ENCODE peak calls at places on chromosomes 5 and 9, in four cellular contexts. C is testis; E is kidney; I is CD4-positive, alpha-beta T cell. W is an unnamed sample. For H3K9me3, the result is how much of the 10 kb centered on the place peaks cover.

GRCh38 chr9:124110307-124110915 is 98.8 kb downstream of the LHX2 start:
- DNase-seq in C (peak), E (no peak), I (no peak), W (peak)

GRCh38 chr5:87308024-87308423 is 40.3 kb downstream of the RASA1 start:
- DNase-seq in C (no peak), E (no peak), I (no peak), W (no peak)

GRCh38 chr9:137815256-137816255 is 62.0 kb upstream of the CACNA1B start:
- DNase-seq in C (no peak), E (peak), I (no peak), W (no peak)

GRCh38 chr9:97577051-97577450 is 56.1 kb downstream of the TSTD2 start:
- DNase-seq in C (no peak), E (no peak), I (no peak), W (no peak)

GRCh38 chr5:137073192-137073591 is 425.9 kb downstream of the SPOCK1 start:
- DNase-seq in C (no peak), E (no peak), I (no peak), W (no peak)

GRCh38 chr9:20823051-20823450 is 139.0 kb downstream of the FOCAD start:
- DNase-seq in C (no peak), E (no peak), I (no peak), W (no peak)

GRCh38 chr9:21660976-21661375 is 141.5 kb upstream of the MTAP start:
- DNase-seq in C (no peak), E (no peak), I (no peak), W (no peak)

GRCh38 chr9:86550411-86550810 is 196.2 kb upstream of the TUT7 start:
- DNase-seq in C (no peak), E (no peak), I (no peak), W (no peak)

GRCh38 chr9:83754383-83754977 is 46.7 kb upstream of the UBQLN1 start:
- DNase-seq in C (no peak), E (no peak), I (no peak), W (no peak)

GRCh38 chr9:37039065-37039464 is 5.0 kb upstream of the PAX5 start:
- DNase-seq in C (no peak), E (no peak), I (no peak), W (no peak)

GRCh38 chr9:96078866-96079505 is 203.5 kb downstream of the ERCC6L2 start:
- DNase-seq in C (peak), E (no peak), I (no peak), W (no peak)

GRCh38 chr9:38687389-38687842 is 32.5 kb downstream of the FAM240B start:
- DNase-seq in C (peak), E (peak), I (no peak), W (peak)

GRCh38 chr9:70257991-70258691 is 637 bp upstream of the SMC5 start:
- DNase-seq in C (peak), E (peak), I (no peak), W (peak)

GRCh38 chr9:106420511-106420944 is 442.4 kb upstream of the ZNF462 start:
- DNase-seq in C (no peak), E (no peak), I (no peak), W (no peak)

GRCh38 chr9:37309136-37309535 is 113.4 kb upstream of the GRHPR start:
- DNase-seq in C (no peak), E (no peak), I (no peak), W (no peak)

GRCh38 chr9:37302277-37302676 is 120.2 kb upstream of the GRHPR start:
- DNase-seq in C (no peak), E (no peak), I (no peak), W (no peak)

GRCh38 chr5:88833371-88834107 is 49.4 kb downstream of the MEF2C start:
- DNase-seq in C (peak), E (no peak), I (peak), W (peak)

GRCh38 chr9:78909566-78909965 is 612.6 kb downstream of the PSAT1 start:
- DNase-seq in C (no peak), E (no peak), I (no peak), W (no peak)

GRCh38 chr9:99465231-99465891 is 243.3 kb downstream of the SEC61B start:
- DNase-seq in C (no peak), E (no peak), I (no peak), W (no peak)

GRCh38 chr5:177071671-177072385 is 14.9 kb upstream of the FGFR4 start:
- DNase-seq in C (peak), E (peak), I (peak), W (peak)

GRCh38 chr5:59682542-59682941 is 211.0 kb downstream of the PDE4D start:
- DNase-seq in C (no peak), E (no peak), I (no peak), W (no peak)

GRCh38 chr5:69502375-69503143 is 10.0 kb downstream of the OCLN start:
- DNase-seq in C (no peak), E (no peak), I (no peak), W (no peak)

GRCh38 chr5:93189707-93190120 is 391.3 kb downstream of the NR2F1-AS1 start:
- DNase-seq in C (no peak), E (no peak), I (no peak), W (no peak)

GRCh38 chr9:19788152-19788551 is 685 bp downstream of the SLC24A2 start:
- DNase-seq in C (peak), E (no peak), I (no peak), W (no peak)

GRCh38 chr5:141934099-141934844 is 10.6 kb downstream of the DELE1 start:
- DNase-seq in C (no peak), E (no peak), I (no peak), W (no peak)

GRCh38 chr5:38286038-38286437 is 27.7 kb downstream of the EGFLAM start:
- DNase-seq in C (no peak), E (no peak), I (no peak), W (no peak)

GRCh38 chr5:137761560-137761959 is 7.4 kb upstream of the HNRNPA0 start:
- DNase-seq in C (no peak), E (no peak), I (no peak), W (no peak)

GRCh38 chr5:98206566-98206965 is 566.9 kb upstream of the RGMB start:
- DNase-seq in C (no peak), E (no peak), I (no peak), W (no peak)

GRCh38 chr9:3578786-3579185 is 53.0 kb upstream of the RFX3 start:
- DNase-seq in C (no peak), E (no peak), I (no peak), W (no peak)

GRCh38 chr5:65801332-65801731 is 79.3 kb downstream of the NLN start:
- DNase-seq in C (no peak), E (no peak), I (no peak), W (no peak)

GRCh38 chr5:138722518-138722917 is 30.7 kb upstream of the CTNNA1 start:
- DNase-seq in C (no peak), E (no peak), I (no peak), W (no peak)

GRCh38 chr9:3751125-3751758 is 225.4 kb upstream of the RFX3 start:
- DNase-seq in C (no peak), E (no peak), I (no peak), W (peak)

GRCh38 chr5:51278458-51279049 is 104.7 kb upstream of the ISL1 start:
- DNase-seq in C (no peak), E (no peak), I (no peak), W (no peak)

GRCh38 chr5:43627028-43627427 is 24.0 kb downstream of the NNT start:
- DNase-seq in C (peak), E (no peak), I (no peak), W (no peak)

GRCh38 chr5:146744358-146744757 is 134.2 kb downstream of the PPP2R2B start:
- DNase-seq in C (no peak), E (no peak), I (no peak), W (no peak)

GRCh38 chr9:22337261-22337660 is 109.4 kb upstream of the DMRTA1 start:
- DNase-seq in C (no peak), E (no peak), I (no peak), W (no peak)

GRCh38 chr9:88732128-88732527 is 197.2 kb downstream of the NXNL2 start:
- DNase-seq in C (no peak), E (no peak), I (no peak), W (peak)

GRCh38 chr5:175811594-175811993 is 59.8 kb upstream of the CPLX2 start:
- DNase-seq in C (no peak), E (no peak), I (no peak), W (no peak)

GRCh38 chr9:124014355-124015026 is 2.9 kb downstream of the LHX2 start:
- DNase-seq in C (no peak), E (no peak), I (no peak), W (no peak)

DNA sequence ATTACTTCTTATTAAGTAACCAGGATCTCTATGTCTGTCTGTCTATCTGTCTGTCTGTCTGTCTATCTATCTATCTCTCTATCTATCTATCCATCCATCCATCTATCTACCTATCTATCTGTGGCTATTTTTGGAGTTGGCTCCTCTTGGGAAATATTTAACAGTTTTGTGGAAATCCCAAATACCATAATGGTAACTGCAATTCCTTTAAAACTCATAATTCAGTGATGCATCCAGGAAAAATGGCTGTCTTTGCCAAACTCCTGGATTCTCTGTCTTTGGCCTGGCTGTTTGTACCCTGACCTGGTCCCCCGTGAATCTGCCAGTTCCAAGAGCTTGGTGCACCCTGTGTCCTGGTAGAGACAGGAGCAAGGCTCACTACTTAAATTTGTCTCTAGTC is 197.0 kb downstream of the PCSK1 start:
- DNase-seq in C (no peak), E (no peak), I (no peak), W (no peak)
- H3K27ac ChIP-seq in C (peak), E (peak), I (no peak), W (no peak)

GRCh38 chr9:134372621-134373267 is 46.5 kb downstream of the RXRA start:
- DNase-seq in C (peak), E (no peak), I (no peak), W (no peak)

GRCh38 chr9:134373953-134374300 is 47.7 kb downstream of the RXRA start:
- DNase-seq in C (no peak), E (no peak), I (no peak), W (no peak)

GRCh38 chr9:134371731-134372130 is 45.5 kb downstream of the RXRA start:
- DNase-seq in C (peak), E (no peak), I (no peak), W (peak)

GRCh38 chr9:134374301-134375010 is 48.2 kb downstream of the RXRA start:
- DNase-seq in C (peak), E (no peak), I (no peak), W (peak)

DNA sequence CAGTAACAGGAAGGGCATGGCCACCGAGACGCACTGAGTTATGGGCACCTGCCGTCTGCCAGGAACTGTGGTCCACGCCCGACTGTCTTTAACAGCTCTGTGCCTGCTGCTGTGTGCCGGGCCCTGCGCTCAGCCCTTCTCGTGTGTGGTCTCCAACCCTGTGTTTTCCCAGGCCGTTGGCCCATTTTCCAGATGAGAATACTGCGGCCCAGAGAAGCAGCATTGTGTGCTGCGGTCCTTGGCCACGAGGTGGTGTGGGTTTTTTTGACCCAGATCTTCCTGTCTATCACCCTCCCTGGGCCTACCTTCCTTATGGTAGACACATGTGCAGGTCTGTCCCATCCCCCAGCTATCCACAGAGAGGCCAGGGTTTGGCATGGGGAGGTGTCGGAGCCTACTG is 47.0 kb downstream of the RXRA start:
- DNase-seq in C (no peak), E (no peak), I (no peak), W (no peak)
- TF ChIP-seq CTCF in C (no peak), E (no peak), I (no peak), W (no peak)

GRCh38 chr5:2691530-2691929 is 59.9 kb downstream of the IRX2 start:
- DNase-seq in C (no peak), E (no peak), I (no peak), W (no peak)

GRCh38 chr5:2687746-2688145 is 63.7 kb downstream of the IRX2 start:
- DNase-seq in C (no peak), E (no peak), I (no peak), W (no peak)

GRCh38 chr5:2686725-2687124 is 64.8 kb downstream of the IRX2 start:
- DNase-seq in C (no peak), E (no peak), I (no peak), W (no peak)

GRCh38 chr5:2688586-2688985 is 62.9 kb downstream of the IRX2 start:
- DNase-seq in C (no peak), E (no peak), I (no peak), W (no peak)

GRCh38 chr5:2690293-2690692 is 61.2 kb downstream of the IRX2 start:
- DNase-seq in C (no peak), E (no peak), I (no peak), W (no peak)
- H3K9me3 ChIP-seq in C (under half), E (under half), I (under half), W (under half)

DNA sequence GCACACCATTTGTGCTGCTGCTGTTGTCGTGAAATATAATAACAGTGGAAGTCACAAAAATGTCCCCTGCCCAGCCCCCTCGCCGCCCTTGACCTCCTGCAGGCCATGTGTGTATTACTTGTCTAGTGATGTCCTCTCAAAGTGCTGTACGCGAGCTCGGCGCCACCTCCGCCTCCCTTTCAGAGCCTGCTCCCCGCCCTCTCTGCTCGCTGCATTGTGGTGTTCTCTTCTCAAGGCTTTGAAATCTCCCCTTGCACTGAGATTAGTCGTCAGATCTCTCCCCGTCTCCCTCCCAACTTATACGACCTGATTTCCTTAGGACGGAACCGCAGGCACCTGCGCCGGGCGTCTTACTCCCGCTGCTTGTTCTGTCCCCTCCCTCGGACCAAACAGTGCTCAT is 14.7 kb upstream of the CFAP157 start:
- DNase-seq in C (no peak), E (no peak), I (no peak), W (no peak)
- H3K27ac ChIP-seq in C (no peak), E (no peak), I (no peak), W (no peak)

GRCh38 chr9:76761448-76761847 is 2.8 kb upstream of the PCA3 start:
- DNase-seq in C (no peak), E (no peak), I (no peak), W (no peak)
- TF ChIP-seq CTCF in C (peak), E (peak), I (no peak), W (peak)

DNA sequence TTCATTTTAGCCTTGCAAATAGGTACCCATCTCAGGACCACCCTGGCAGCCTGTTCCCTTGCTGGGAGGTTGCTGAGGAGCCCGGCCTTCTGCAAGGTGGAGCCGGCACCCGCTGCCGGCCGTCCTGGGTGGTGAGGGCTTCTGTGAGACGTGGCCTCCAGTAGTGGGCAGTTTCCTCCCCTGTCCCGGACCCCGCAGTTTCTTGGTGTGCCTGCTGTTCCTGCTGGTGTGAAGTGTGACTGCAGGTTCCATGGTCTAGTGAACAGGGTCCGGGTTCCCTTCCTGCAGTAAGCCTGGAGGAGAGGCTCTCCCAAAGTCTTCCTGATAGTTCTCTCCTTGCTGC is 13.6 kb downstream of the OLFM1 start:
- DNase-seq in C (no peak), E (no peak), I (no peak), W (no peak)
- H3K9me3 ChIP-seq in C (under half), E (under half), I (under half), W (under half)

W was measured in thyroid gland.